ENCODE peak calls at places on chromosomes 16 and 17, in five cellular contexts. F is activated naive CD4-positive, alpha-beta T cell treated with anti-CD3 and anti-CD28 coated beads for 36 hours; G is neuronal stem cell; R is activated CD4-positive, alpha-beta T cell treated with anti-CD3 and anti-CD28 coated beads, Interleukin-2, amount 50 U/mL, for 1 hour; D is progenitor cell of endocrine pancreas. W is an unnamed sample.

GRCh38 chr17:63476494-63476856 is 386 bp upstream of the ACE start:
- DNase-seq in D (peak; percentile 31), R (no peak), G (peak; percentile 39), F (no peak), W (no peak)

GRCh38 chr17:68198931-68199836 is 48.7 kb upstream of the AMZ2 start:
- DNase-seq in R (peak; percentile 44), D (no peak), F (no peak), G (no peak), W (no peak)

GRCh38 chr16:4051591-4051990 is 64.7 kb downstream of the ADCY9 start:
- DNase-seq in R (no peak), G (no peak), D (no peak), F (no peak), W (no peak)

GRCh38 chr17:34703533-34703932 is 124.2 kb downstream of the TMEM132E start:
- DNase-seq in R (peak; percentile 7), G (peak; percentile 86), F (peak; percentile 65), D (peak; percentile 72), W (peak; percentile 74)

GRCh38 chr17:27247071-27247957 is 46.6 kb upstream of the WSB1 start:
- DNase-seq in R (no peak), G (no peak), F (no peak), D (no peak), W (no peak)

GRCh38 chr16:31696968-31697743 is 169.5 kb downstream of the AHSP start:
- DNase-seq in R (no peak), D (no peak), G (no peak), F (no peak), W (no peak)

GRCh38 chr17:28953444-28954118 is 2.3 kb upstream of the PHF12 start:
- DNase-seq in D (peak; percentile 64), G (peak; percentile 83), R (peak; percentile 44), F (peak; percentile 69), W (peak; percentile 71)

GRCh38 chr17:20952183-20952582 is 90.6 kb downstream of the USP22 start:
- DNase-seq in D (no peak), F (no peak), R (no peak), G (no peak), W (no peak)

GRCh38 chr16:26658486-26658885 is 408.2 kb upstream of the C16orf82 start:
- DNase-seq in F (no peak), G (no peak), D (no peak), R (no peak), W (no peak)

GRCh38 chr17:62705781-62706597 is 78.5 kb downstream of the MRC2 start:
- DNase-seq in F (no peak), D (no peak), R (no peak), G (no peak), W (no peak)

GRCh38 chr17:42553866-42554249 is 1.1 kb downstream of the HSD17B1 start:
- DNase-seq in R (no peak), G (no peak), D (no peak), F (peak; percentile 45), W (peak; percentile 32)

GRCh38 chr16:75265911-75266701 is 14.7 kb upstream of the BCAR1 start:
- DNase-seq in G (peak; percentile 92), D (peak; percentile 91), R (no peak), F (no peak), W (no peak)

GRCh38 chr16:3158498-3159314 is 23.9 kb downstream of the ZNF213 start:
- DNase-seq in D (peak; percentile 58), R (peak; percentile 95), F (peak; percentile 82), G (peak; percentile 71), W (peak; percentile 91)

GRCh38 chr16:82808036-82808435 is 181.3 kb downstream of the CDH13 start:
- DNase-seq in F (no peak), G (no peak), D (no peak), R (no peak), W (no peak)

GRCh38 chr17:73697872-73698271 is 53.6 kb upstream of the SDK2 start:
- DNase-seq in F (no peak), R (no peak), G (no peak), D (no peak), W (no peak)

GRCh38 chr17:47275245-47275984 is 21.8 kb downstream of the ITGB3 start:
- DNase-seq in F (no peak), D (peak; percentile 27), G (peak; percentile 36), R (no peak), W (no peak)

GRCh38 chr17:1627219-1627986 is 1.2 kb downstream of the SLC43A2 start:
- DNase-seq in R (no peak), G (no peak), F (no peak), D (no peak), W (no peak)

GRCh38 chr17:61556224-61557188 is 34.5 kb downstream of the NACA2 start:
- DNase-seq in G (no peak), R (no peak), D (no peak), F (no peak), W (no peak)